ENCODE peak calls at places on chromosomes 12 and 14, in nine cellular contexts. One of them, this sample, is unnamed. For H3K4me1, the result is how much of the 10 kb centered on the place peaks cover.

GRCh38 chr12:31899136-31899535 is 60.1 kb upstream of the RESF1 start:
- DNase-seq in lower lobe of right lung: no peak
- DNase-seq in GM23248: no peak
- DNase-seq in CD8-positive, alpha-beta memory T cell: no peak
- DNase-seq in A549: no peak
- DNase-seq in left ventricle myocardium inferior: no peak
- DNase-seq in SJCRH30: no peak
- DNase-seq in GM23338: no peak
- DNase-seq in right lobe of liver: no peak
- DNase-seq in this sample: no peak

GRCh38 chr12:79161249-79161934 is 296.8 kb downstream of the SYT1 start:
- DNase-seq in lower lobe of right lung: no peak
- DNase-seq in GM23248: no peak
- DNase-seq in CD8-positive, alpha-beta memory T cell: no peak
- DNase-seq in A549: no peak
- DNase-seq in left ventricle myocardium inferior: no peak
- DNase-seq in SJCRH30: no peak
- DNase-seq in GM23338: no peak
- DNase-seq in right lobe of liver: no peak
- DNase-seq in this sample: no peak

GRCh38 chr14:57259672-57260071 is 9.0 kb downstream of the EXOC5 start:
- DNase-seq in lower lobe of right lung: no peak
- DNase-seq in GM23248: no peak
- DNase-seq in CD8-positive, alpha-beta memory T cell: no peak
- DNase-seq in A549: no peak
- DNase-seq in left ventricle myocardium inferior: no peak
- DNase-seq in SJCRH30: no peak
- DNase-seq in GM23338: no peak
- DNase-seq in right lobe of liver: no peak
- DNase-seq in this sample: no peak

GRCh38 chr14:25350802-25351201 is 300.9 kb upstream of the STXBP6 start:
- DNase-seq in lower lobe of right lung: no peak
- DNase-seq in GM23248: peak
- DNase-seq in CD8-positive, alpha-beta memory T cell: no peak
- DNase-seq in A549: no peak
- DNase-seq in left ventricle myocardium inferior: no peak
- DNase-seq in SJCRH30: no peak
- DNase-seq in GM23338: no peak
- DNase-seq in right lobe of liver: no peak
- DNase-seq in this sample: no peak

GRCh38 chr14:20469890-20470858 is 968 bp downstream of the PNP start:
- DNase-seq in lower lobe of right lung: no peak
- DNase-seq in GM23248: peak
- DNase-seq in CD8-positive, alpha-beta memory T cell: peak
- DNase-seq in A549: peak
- DNase-seq in left ventricle myocardium inferior: no peak
- DNase-seq in SJCRH30: peak
- DNase-seq in GM23338: peak
- DNase-seq in right lobe of liver: peak
- DNase-seq in this sample: peak

GRCh38 chr14:96086032-96086431 is 46.9 kb downstream of the C14orf132 start:
- DNase-seq in lower lobe of right lung: no peak
- DNase-seq in GM23248: peak
- DNase-seq in CD8-positive, alpha-beta memory T cell: no peak
- DNase-seq in A549: peak
- DNase-seq in left ventricle myocardium inferior: no peak
- DNase-seq in SJCRH30: no peak
- DNase-seq in GM23338: no peak
- DNase-seq in right lobe of liver: no peak
- DNase-seq in this sample: no peak

GRCh38 chr12:7144414-7145120 is 14.4 kb downstream of the CLSTN3 start:
- DNase-seq in lower lobe of right lung: no peak
- DNase-seq in GM23248: peak
- DNase-seq in CD8-positive, alpha-beta memory T cell: no peak
- DNase-seq in A549: peak
- DNase-seq in left ventricle myocardium inferior: no peak
- DNase-seq in SJCRH30: peak
- DNase-seq in GM23338: peak
- DNase-seq in right lobe of liver: peak
- DNase-seq in this sample: peak

GRCh38 chr12:12877789-12878455 is 13.4 kb upstream of the GPRC5A start:
- DNase-seq in lower lobe of right lung: no peak
- DNase-seq in GM23248: peak
- DNase-seq in CD8-positive, alpha-beta memory T cell: no peak
- DNase-seq in A549: no peak
- DNase-seq in left ventricle myocardium inferior: no peak
- DNase-seq in SJCRH30: no peak
- DNase-seq in GM23338: no peak
- DNase-seq in right lobe of liver: no peak
- DNase-seq in this sample: no peak

GRCh38 chr12:111642681-111643427 is 42.9 kb downstream of the BRAP start:
- DNase-seq in lower lobe of right lung: no peak
- DNase-seq in GM23248: no peak
- DNase-seq in CD8-positive, alpha-beta memory T cell: no peak
- DNase-seq in A549: no peak
- DNase-seq in left ventricle myocardium inferior: no peak
- DNase-seq in SJCRH30: no peak
- DNase-seq in GM23338: no peak
- DNase-seq in right lobe of liver: no peak
- DNase-seq in this sample: no peak
- H3K4me3 ChIP-seq in lower lobe of right lung: no peak
- H3K4me3 ChIP-seq in GM23248: no peak
- H3K4me3 ChIP-seq in CD8-positive, alpha-beta memory T cell: no peak
- H3K4me3 ChIP-seq in A549: no peak
- H3K4me3 ChIP-seq in left ventricle myocardium inferior: no peak
- H3K4me3 ChIP-seq in SJCRH30: no peak
- H3K4me3 ChIP-seq in GM23338: no peak
- H3K4me3 ChIP-seq in right lobe of liver: no peak
- H3K4me3 ChIP-seq in this sample: no peak

GRCh38 chr14:33680873-33681272 is 270.0 kb downstream of the EGLN3 start:
- DNase-seq in lower lobe of right lung: no peak
- DNase-seq in GM23248: no peak
- DNase-seq in CD8-positive, alpha-beta memory T cell: no peak
- DNase-seq in A549: no peak
- DNase-seq in left ventricle myocardium inferior: no peak
- DNase-seq in SJCRH30: no peak
- DNase-seq in GM23338: no peak
- DNase-seq in right lobe of liver: no peak
- DNase-seq in this sample: no peak

GRCh38 chr14:33679025-33679424 is 271.8 kb downstream of the EGLN3 start:
- DNase-seq in lower lobe of right lung: no peak
- DNase-seq in GM23248: no peak
- DNase-seq in CD8-positive, alpha-beta memory T cell: no peak
- DNase-seq in A549: no peak
- DNase-seq in left ventricle myocardium inferior: no peak
- DNase-seq in SJCRH30: no peak
- DNase-seq in GM23338: no peak
- DNase-seq in right lobe of liver: no peak
- DNase-seq in this sample: no peak

GRCh38 chr14:33678012-33678411 is 272.9 kb downstream of the EGLN3 start:
- DNase-seq in lower lobe of right lung: no peak
- DNase-seq in GM23248: no peak
- DNase-seq in CD8-positive, alpha-beta memory T cell: no peak
- DNase-seq in A549: no peak
- DNase-seq in left ventricle myocardium inferior: no peak
- DNase-seq in SJCRH30: no peak
- DNase-seq in GM23338: no peak
- DNase-seq in right lobe of liver: no peak
- DNase-seq in this sample: no peak

GRCh38 chr14:33682746-33683145 is 268.1 kb downstream of the EGLN3 start:
- DNase-seq in lower lobe of right lung: no peak
- DNase-seq in GM23248: peak
- DNase-seq in CD8-positive, alpha-beta memory T cell: no peak
- DNase-seq in A549: no peak
- DNase-seq in left ventricle myocardium inferior: peak
- DNase-seq in SJCRH30: peak
- DNase-seq in GM23338: no peak
- DNase-seq in right lobe of liver: no peak
- DNase-seq in this sample: no peak

DNA sequence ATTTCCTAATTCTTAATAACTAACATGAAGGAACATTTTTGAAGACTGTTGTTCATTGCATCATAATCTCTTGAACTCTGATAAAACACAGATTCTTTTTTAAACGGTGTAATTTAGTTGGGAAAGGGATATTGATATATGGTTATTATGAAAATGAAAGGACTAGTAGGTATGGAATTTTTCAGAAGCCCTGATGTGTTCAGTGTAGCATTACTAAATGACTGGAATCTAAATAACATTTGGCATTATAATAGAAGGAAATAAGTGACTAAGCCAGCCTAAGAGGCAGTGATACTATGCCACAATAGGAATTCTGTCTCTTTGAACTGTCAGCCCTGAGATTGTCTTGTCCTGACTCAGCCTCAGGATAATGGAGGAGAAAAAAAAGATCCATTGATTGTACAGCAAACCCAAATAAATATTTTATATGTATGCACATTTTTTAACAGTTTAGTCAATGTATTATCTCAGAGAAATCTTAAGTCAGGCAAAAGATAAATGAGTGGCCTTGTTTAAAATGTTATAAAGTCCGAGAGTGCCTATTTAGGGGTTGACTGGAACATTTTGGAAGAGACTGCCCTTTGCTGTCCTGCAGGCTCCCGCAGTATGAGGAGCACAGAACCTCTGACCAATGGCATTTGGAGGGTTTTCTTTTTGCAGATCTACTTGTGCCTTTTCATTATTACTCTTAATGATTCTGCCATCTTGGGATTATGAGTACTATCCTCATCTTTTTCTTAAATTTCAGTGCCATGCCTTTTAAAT is 271.2 kb downstream of the EGLN3 start:
- DNase-seq in lower lobe of right lung: no peak
- DNase-seq in GM23248: peak
- DNase-seq in CD8-positive, alpha-beta memory T cell: no peak
- DNase-seq in A549: no peak
- DNase-seq in left ventricle myocardium inferior: no peak
- DNase-seq in SJCRH30: no peak
- DNase-seq in GM23338: no peak
- DNase-seq in right lobe of liver: no peak
- DNase-seq in this sample: no peak
- H3K4me1 ChIP-seq in lower lobe of right lung: under half
- H3K4me1 ChIP-seq in GM23248: half or more
- H3K4me1 ChIP-seq in CD8-positive, alpha-beta memory T cell: under half
- H3K4me1 ChIP-seq in A549: under half
- H3K4me1 ChIP-seq in left ventricle myocardium inferior: under half
- H3K4me1 ChIP-seq in SJCRH30: under half
- H3K4me1 ChIP-seq in GM23338: under half
- H3K4me1 ChIP-seq in right lobe of liver: under half
- H3K4me1 ChIP-seq in this sample: under half

GRCh38 chr12:54285150-54286041 is 4.9 kb downstream of the HNRNPA1 start:
- DNase-seq in lower lobe of right lung: no peak
- DNase-seq in GM23248: peak
- DNase-seq in CD8-positive, alpha-beta memory T cell: no peak
- DNase-seq in A549: no peak
- DNase-seq in left ventricle myocardium inferior: no peak
- DNase-seq in SJCRH30: no peak
- DNase-seq in GM23338: no peak
- DNase-seq in right lobe of liver: no peak
- DNase-seq in this sample: no peak
- H3K4me3 ChIP-seq in lower lobe of right lung: no peak
- H3K4me3 ChIP-seq in GM23248: peak
- H3K4me3 ChIP-seq in CD8-positive, alpha-beta memory T cell: no peak
- H3K4me3 ChIP-seq in A549: peak
- H3K4me3 ChIP-seq in left ventricle myocardium inferior: peak
- H3K4me3 ChIP-seq in SJCRH30: no peak
- H3K4me3 ChIP-seq in GM23338: no peak
- H3K4me3 ChIP-seq in right lobe of liver: no peak
- H3K4me3 ChIP-seq in this sample: no peak

GRCh38 chr12:27342551-27342950 is 9.9 kb downstream of the BMAL2 start:
- DNase-seq in lower lobe of right lung: no peak
- DNase-seq in GM23248: peak
- DNase-seq in CD8-positive, alpha-beta memory T cell: no peak
- DNase-seq in A549: no peak
- DNase-seq in left ventricle myocardium inferior: no peak
- DNase-seq in SJCRH30: no peak
- DNase-seq in GM23338: no peak
- DNase-seq in right lobe of liver: no peak
- DNase-seq in this sample: no peak
- H3K4me1 ChIP-seq in lower lobe of right lung: under half
- H3K4me1 ChIP-seq in GM23248: under half
- H3K4me1 ChIP-seq in CD8-positive, alpha-beta memory T cell: under half
- H3K4me1 ChIP-seq in A549: under half
- H3K4me1 ChIP-seq in left ventricle myocardium inferior: under half
- H3K4me1 ChIP-seq in SJCRH30: under half
- H3K4me1 ChIP-seq in GM23338: under half
- H3K4me1 ChIP-seq in right lobe of liver: under half
- H3K4me1 ChIP-seq in this sample: under half

GRCh38 chr12:97465012-97465345 is 2.4 kb downstream of the RMST start:
- DNase-seq in lower lobe of right lung: no peak
- DNase-seq in GM23248: no peak
- DNase-seq in CD8-positive, alpha-beta memory T cell: no peak
- DNase-seq in A549: no peak
- DNase-seq in left ventricle myocardium inferior: no peak
- DNase-seq in SJCRH30: peak
- DNase-seq in GM23338: peak
- DNase-seq in right lobe of liver: no peak
- DNase-seq in this sample: no peak

DNA sequence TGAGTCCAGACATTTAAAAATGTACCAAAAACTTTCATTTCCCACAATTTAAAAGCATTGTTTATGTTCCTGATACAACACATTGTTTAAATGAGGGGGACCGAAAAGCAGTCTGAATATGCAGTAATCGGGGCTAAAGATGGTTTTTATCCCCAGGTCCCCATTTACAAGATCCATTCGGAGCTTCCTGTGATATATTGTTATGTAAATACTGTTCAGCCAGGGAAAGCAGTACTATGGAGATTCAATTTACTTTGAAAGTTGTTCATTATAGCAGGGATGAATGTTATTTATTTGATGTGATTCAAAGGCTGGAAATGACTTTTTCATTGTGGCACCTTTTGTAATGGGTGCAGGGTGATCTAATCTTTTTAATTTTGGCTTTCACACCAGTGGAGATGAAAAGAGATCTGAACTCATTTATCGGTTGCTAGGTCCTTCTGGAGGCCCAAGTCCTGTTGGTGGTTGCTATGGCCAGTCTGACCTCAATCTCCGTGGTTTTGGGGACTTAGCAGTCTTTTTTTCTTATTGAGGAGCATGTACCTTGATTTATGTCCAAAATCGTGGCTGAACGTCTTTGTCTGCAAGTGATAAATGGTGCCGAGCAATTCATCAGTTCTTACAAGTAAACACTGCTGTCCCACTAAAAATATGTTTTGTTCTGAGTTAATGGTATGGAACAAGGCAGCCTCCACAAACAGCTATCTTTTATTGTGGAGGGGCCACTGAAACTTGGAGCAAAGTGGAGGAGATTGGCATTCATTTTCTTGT is 1.8 kb downstream of the RMST start:
- DNase-seq in lower lobe of right lung: no peak
- DNase-seq in GM23248: no peak
- DNase-seq in CD8-positive, alpha-beta memory T cell: no peak
- DNase-seq in A549: no peak
- DNase-seq in left ventricle myocardium inferior: no peak
- DNase-seq in SJCRH30: peak
- DNase-seq in GM23338: peak
- DNase-seq in right lobe of liver: no peak
- DNase-seq in this sample: no peak
- H3K4me3 ChIP-seq in lower lobe of right lung: peak
- H3K4me3 ChIP-seq in GM23248: no peak
- H3K4me3 ChIP-seq in CD8-positive, alpha-beta memory T cell: no peak
- H3K4me3 ChIP-seq in A549: no peak
- H3K4me3 ChIP-seq in left ventricle myocardium inferior: no peak
- H3K4me3 ChIP-seq in SJCRH30: peak
- H3K4me3 ChIP-seq in GM23338: peak
- H3K4me3 ChIP-seq in right lobe of liver: no peak
- H3K4me3 ChIP-seq in this sample: no peak

This sample was measured in CD4-positive, alpha-beta memory T cell.